ENCODE peak calls at places on chromosomes 13 and 19, in nine cellular contexts. N, D, J, L, W, E, C, O and U are unnamed samples. For H3K36me3, the result is how much of the 10 kb centered on the place peaks cover.

GRCh38 chr19:13865578-13866462 is 11.1 kb upstream of the NANOS3 start:
- DNase-seq in N (no peak), D (peak), J (no peak), L (no peak), W (peak), E (peak), C (no peak), O (peak), U (no peak)

GRCh38 chr19:5103061-5103701 is 134.3 kb downstream of the KDM4B start:
- DNase-seq in N (peak), D (no peak), J (peak), L (no peak), W (no peak), E (peak), C (no peak), O (no peak), U (peak)

GRCh38 chr13:113499936-113500335 is 9.4 kb upstream of the DCUN1D2 start:
- DNase-seq in N (no peak), D (no peak), J (peak), L (no peak), W (no peak), E (no peak), C (no peak), O (no peak), U (no peak)

GRCh38 chr13:25584975-25585374 is 213.2 kb downstream of the ATP8A2 start:
- DNase-seq in N (no peak), D (no peak), J (no peak), L (no peak), W (no peak), E (no peak), C (no peak), O (no peak), U (no peak)

GRCh38 chr13:67549331-67549730 is 319.2 kb upstream of the PCDH9 start:
- DNase-seq in N (no peak), D (no peak), J (peak), L (no peak), W (no peak), E (no peak), C (no peak), O (no peak), U (no peak)

GRCh38 chr19:30076751-30077670 is 135.0 kb downstream of the URI1 start:
- DNase-seq in N (no peak), D (no peak), J (no peak), L (peak), W (no peak), E (peak), C (peak), O (no peak), U (no peak)

GRCh38 chr19:45439569-45440258 is 16.0 kb upstream of the ERCC1 start:
- DNase-seq in N (peak), D (peak), J (peak), L (peak), W (peak), E (peak), C (peak), O (peak), U (peak)

GRCh38 chr13:73304442-73304841 is 245.6 kb downstream of the KLF5 start:
- DNase-seq in N (no peak), D (no peak), J (no peak), L (no peak), W (no peak), E (no peak), C (no peak), O (no peak), U (no peak)

DNA sequence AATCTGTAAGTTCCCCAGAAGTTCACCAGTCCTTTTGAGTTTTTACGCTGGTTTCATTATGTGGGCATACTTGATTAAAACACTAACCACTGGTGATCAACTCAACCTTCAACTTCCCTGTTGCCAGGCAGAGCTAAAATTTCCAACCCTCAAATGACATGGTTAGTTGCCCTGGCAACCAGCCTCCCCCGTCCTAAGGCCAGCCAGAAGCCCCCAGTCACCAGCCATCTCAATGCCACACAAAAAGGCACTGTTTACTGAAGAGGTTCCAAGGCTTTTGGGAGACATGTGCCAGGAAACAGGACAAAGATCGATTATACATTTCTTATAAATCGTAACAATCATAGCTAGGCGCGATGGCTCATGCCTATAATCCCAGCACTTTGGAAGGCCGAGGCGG is 1.6 kb downstream of the ZNF649 start:
- DNase-seq in N (no peak), D (no peak), J (no peak), L (no peak), W (no peak), E (no peak), C (no peak), O (no peak), U (no peak)
- H3K36me3 ChIP-seq in N (under half), D (under half), J (under half), L (under half), W (under half), E (under half), C (under half), O (half or more), U (under half)

GRCh38 chr13:24286624-24287023 is 22.8 kb upstream of the C1QTNF9 start:
- DNase-seq in N (no peak), D (no peak), J (no peak), L (no peak), W (no peak), E (no peak), C (no peak), O (no peak), U (no peak)
- H3K36me3 ChIP-seq in N (under half), D (half or more), J (under half), L (half or more), W (under half), E (half or more), C (under half), O (under half), U (under half)

DNA sequence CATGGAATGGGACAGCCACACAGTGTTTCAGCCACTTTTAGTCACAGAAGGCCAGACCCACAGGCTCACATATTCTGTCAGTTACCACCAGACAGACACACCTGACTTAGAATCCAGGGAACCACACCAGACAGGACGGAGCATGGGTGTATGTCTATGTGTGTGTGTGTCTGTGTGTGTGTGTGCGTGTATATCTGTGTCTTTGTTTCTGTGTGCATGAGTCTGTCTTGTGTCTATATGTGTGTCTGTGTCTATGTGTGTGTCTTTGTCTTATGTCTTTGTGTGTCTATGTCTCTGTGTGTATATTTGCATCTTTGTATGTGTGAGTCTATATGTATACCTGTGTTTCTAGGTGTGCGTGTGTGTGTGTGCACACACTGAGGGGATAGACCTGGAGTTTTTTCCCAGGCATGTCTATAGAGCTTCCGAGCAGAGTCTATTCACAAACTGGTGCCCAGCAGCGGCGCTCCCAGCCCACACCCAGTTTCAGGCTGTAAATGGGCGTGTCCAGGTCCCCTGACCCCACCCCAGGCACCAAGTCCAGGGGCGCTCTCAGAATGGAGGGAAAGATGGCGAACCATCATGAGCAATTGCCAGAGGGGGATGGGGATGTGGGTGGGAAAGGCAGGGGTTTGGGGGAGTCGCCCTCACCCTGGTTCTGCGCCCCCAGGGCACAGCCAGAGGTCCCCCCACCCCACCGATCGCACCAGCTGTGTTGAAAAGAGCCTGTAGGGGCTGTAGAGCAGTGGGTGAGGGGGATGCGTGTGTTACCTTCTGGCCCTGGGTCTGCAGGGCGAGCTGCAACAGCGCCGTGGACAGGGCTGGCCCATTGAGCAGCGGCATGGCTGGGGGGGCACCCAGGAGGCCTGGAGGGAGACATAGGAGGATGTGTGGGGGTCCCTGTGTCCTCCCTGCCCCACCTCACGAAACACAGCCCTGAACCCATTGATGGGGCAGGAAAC is 6.3 kb upstream of the FDX2 start:
- DNase-seq in N (no peak), D (no peak), J (no peak), L (no peak), W (no peak), E (no peak), C (peak), O (no peak), U (no peak)
- H3K36me3 ChIP-seq in N (under half), D (under half), J (half or more), L (half or more), W (half or more), E (under half), C (under half), O (half or more), U (under half)

GRCh38 chr19:51101171-51101865 is 6.9 kb downstream of the CTU1 start:
- DNase-seq in N (no peak), D (no peak), J (no peak), L (no peak), W (no peak), E (no peak), C (no peak), O (no peak), U (no peak)
- H3K36me3 ChIP-seq in N (under half), D (under half), J (under half), L (half or more), W (under half), E (under half), C (under half), O (half or more), U (under half)

DNA sequence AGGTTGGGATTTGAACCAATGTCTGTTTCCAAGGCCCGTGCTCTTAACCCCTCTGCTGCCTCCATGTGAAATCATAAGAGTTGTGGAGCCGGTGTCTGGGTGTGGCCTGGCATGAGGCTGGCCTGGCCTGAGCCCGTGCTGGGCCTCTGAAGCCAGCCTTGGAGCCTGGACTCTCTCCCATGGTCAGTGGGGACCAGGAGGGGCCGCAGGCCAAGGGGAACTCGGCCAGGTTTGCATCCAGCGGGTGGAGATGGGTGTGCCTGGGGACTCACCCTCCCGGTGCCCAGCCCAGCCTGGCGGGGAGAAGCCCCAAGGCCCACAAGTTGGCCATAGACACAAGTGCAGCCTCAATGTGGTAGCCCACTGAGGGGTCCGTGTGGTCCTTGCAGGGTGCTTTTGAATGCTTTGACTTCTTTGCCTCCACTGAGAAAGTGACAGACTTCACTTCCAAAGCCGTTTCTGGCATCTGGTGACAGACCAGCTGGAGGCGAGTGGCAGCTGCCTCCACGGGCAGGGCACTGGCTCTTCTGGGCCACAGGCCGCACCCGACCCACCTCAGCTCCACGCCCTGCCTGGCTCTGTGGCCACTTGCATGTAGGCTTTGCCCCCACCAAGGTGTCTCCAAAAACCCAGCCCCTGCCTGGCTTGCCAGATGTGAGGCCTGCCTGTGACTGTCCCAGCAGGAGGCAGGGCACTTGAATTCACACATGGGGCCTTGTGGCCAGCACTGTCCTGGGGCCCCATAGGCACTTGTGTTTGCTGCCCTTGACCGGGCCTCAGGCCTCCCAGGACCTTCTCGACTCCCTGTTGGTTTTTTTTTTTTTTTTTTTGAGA is 26.1 kb upstream of the NCCRP1 start:
- DNase-seq in N (no peak), D (no peak), J (no peak), L (no peak), W (peak), E (peak), C (no peak), O (no peak), U (no peak)
- H3K36me3 ChIP-seq in N (under half), D (under half), J (under half), L (half or more), W (under half), E (under half), C (under half), O (half or more), U (under half)